ENCODE peak calls at places on chromosomes 12 and 14, in seven cellular contexts. B is NCI-H2227 treated with DMSO at 0.1 percent for 48 hours, T is cardiac fibroblast, A is substantia nigra, X is cardiac muscle cell, E is progenitor cell of endocrine pancreas, K is NCI-H345. U is an unnamed sample.

GRCh38 chr12:132700212-132700913 is 10.3 kb upstream of the PGAM5 start:
- DNase-seq in B (no peak), T (peak; percentile 70), A (no peak), X (peak; percentile 41), E (no peak), K (no peak), U (no peak)

GRCh38 chr14:36129181-36129580 is 47.3 kb downstream of the PTCSC3 start:
- DNase-seq in B (no peak), T (no peak), A (no peak), X (no peak), E (no peak), K (no peak), U (no peak)

GRCh38 chr12:23760495-23760894 is 189.0 kb downstream of the SOX5 start:
- DNase-seq in B (no peak), T (peak; percentile 20), A (no peak), X (no peak), E (no peak), K (peak; percentile 90), U (peak; percentile 16)

GRCh38 chr12:76878045-76878898 is 547 bp downstream of the CSRP2 start:
- DNase-seq in B (peak; percentile 38), T (no peak), A (peak; percentile 28), X (peak; percentile 24), E (peak; percentile 48), K (peak; percentile 66), U (no peak)

GRCh38 chr14:57461777-57462320 is 31.8 kb downstream of the CCDC198 start:
- DNase-seq in B (no peak), T (no peak), A (no peak), X (no peak), E (no peak), K (no peak), U (no peak)

GRCh38 chr12:57833672-57834071 is 12.9 kb downstream of the CTDSP2 start:
- DNase-seq in B (no peak), T (no peak), A (no peak), X (no peak), E (no peak), K (no peak), U (no peak)

GRCh38 chr12:11545438-11546330 is 103.8 kb upstream of the ETV6 start:
- DNase-seq in B (no peak), T (peak; percentile 23), A (no peak), X (peak; percentile 69), E (no peak), K (no peak), U (no peak)

GRCh38 chr12:116233669-116234068 is 43.8 kb downstream of the MED13L start:
- DNase-seq in B (no peak), T (peak; percentile 45), A (no peak), X (no peak), E (no peak), K (no peak), U (no peak)

GRCh38 chr12:51318846-51319570 is 5.0 kb downstream of the BIN2 start:
- DNase-seq in B (no peak), T (peak; percentile 6), A (no peak), X (peak; percentile 7), E (no peak), K (no peak), U (no peak)

GRCh38 chr12:25813843-25814242 is 144.6 kb upstream of the RASSF8 start:
- DNase-seq in B (no peak), T (no peak), A (no peak), X (no peak), E (no peak), K (no peak), U (no peak)

GRCh38 chr12:123037791-123038190 is 57.3 kb downstream of the ARL6IP4 start:
- DNase-seq in B (no peak), T (no peak), A (no peak), X (no peak), E (no peak), K (no peak), U (no peak)

GRCh38 chr14:68910540-68910939 is 68.6 kb downstream of the ACTN1 start:
- DNase-seq in B (no peak), T (peak; percentile 57), A (no peak), X (no peak), E (no peak), K (no peak), U (no peak)

GRCh38 chr12:51351913-51352532 is 5.5 kb upstream of the CELA1 start:
- DNase-seq in B (no peak), T (peak; percentile 80), A (no peak), X (peak; percentile 84), E (peak; percentile 45), K (peak; percentile 43), U (peak; percentile 77)

GRCh38 chr12:131710464-131711457 is at the start of gene SFSWAP:
- DNase-seq in B (peak; percentile 96), T (peak; percentile 89), A (peak; percentile 68), X (peak; percentile 87), E (peak; percentile 55), K (peak; percentile 78), U (peak; percentile 74)

GRCh38 chr14:73424453-73424852 is 33.9 kb downstream of the NUMB start:
- DNase-seq in B (no peak), T (peak; percentile 59), A (no peak), X (peak; percentile 9), E (no peak), K (no peak), U (peak; percentile 8)